ENCODE peak calls at places on chromosomes 5 and 9, in seven cellular contexts. P is hepatocyte, M is right lobe of liver, A is left ventricle myocardium inferior, W is cardiac fibroblast, Y is AG09309, S is fibroblast of lung. J is an unnamed sample.

GRCh38 chr5:13814293-13814692 is 130.2 kb downstream of the DNAH5 start:
- DNase-seq in Y (no peak), A (no peak), W (no peak), P (no peak), S (no peak), M (no peak), J (no peak)

GRCh38 chr5:52190737-52191136 is 597.0 kb upstream of the ITGA1 start:
- DNase-seq in M (no peak), P (no peak), S (no peak), A (no peak), W (no peak), Y (no peak), J (no peak)

GRCh38 chr9:72646061-72646460 is 124.7 kb downstream of the TMC1 start:
- DNase-seq in W (no peak), M (no peak), P (no peak), Y (no peak), A (no peak), S (no peak), J (no peak)

GRCh38 chr5:149141224-149141956 is at the start of gene ABLIM3:
- DNase-seq in S (peak), W (peak), M (peak), A (peak), Y (no peak), P (peak), J (no peak)

GRCh38 chr5:160486573-160486972 is 64.9 kb downstream of the PTTG1 start:
- DNase-seq in W (no peak), Y (no peak), P (no peak), S (no peak), M (no peak), A (no peak), J (no peak)

GRCh38 chr9:121275781-121276658 is 8.1 kb downstream of the GSN start:
- DNase-seq in Y (no peak), P (no peak), W (no peak), S (no peak), A (no peak), M (no peak), J (no peak)

GRCh38 chr5:25327173-25327572 is 682.4 kb upstream of the CDH10 start:
- DNase-seq in A (no peak), M (no peak), S (no peak), P (no peak), Y (no peak), W (no peak), J (no peak)

GRCh38 chr9:68431307-68431706 is 74.9 kb downstream of the PGM5 start:
- DNase-seq in Y (no peak), S (no peak), M (no peak), P (no peak), A (no peak), W (no peak), J (no peak)

GRCh38 chr9:117091529-117091928 is 323.3 kb downstream of the ASTN2 start:
- DNase-seq in P (no peak), A (no peak), Y (no peak), M (no peak), W (no peak), S (no peak), J (no peak)

GRCh38 chr5:35476789-35477188 is 140.9 kb upstream of the SPEF2 start:
- DNase-seq in M (no peak), A (no peak), W (no peak), S (no peak), Y (no peak), P (no peak), J (no peak)

GRCh38 chr9:74447451-74448193 is 49.5 kb upstream of the RORB start:
- DNase-seq in P (no peak), A (no peak), M (no peak), S (no peak), W (no peak), Y (no peak), J (no peak)

GRCh38 chr5:68444833-68445232 is 229.3 kb downstream of the PIK3R1 start:
- DNase-seq in Y (no peak), M (no peak), A (no peak), W (no peak), S (no peak), P (no peak), J (no peak)
- H3K4me3 ChIP-seq in Y (no peak), M (no peak), A (no peak), W (no peak), S (no peak), P (no peak), J (no peak)

GRCh38 chr9:137301086-137301947 is 754 bp downstream of the NRARP start:
- DNase-seq in A (peak), P (peak), M (peak), W (peak), S (peak), Y (no peak), J (no peak)
- TF ChIP-seq CTCF in A (peak), P (peak), M (peak), W (no peak), S (no peak), Y (no peak), J (no peak)

GRCh38 chr5:150509992-150510391 is 2.1 kb downstream of the NDST1 start:
- DNase-seq in M (no peak), W (no peak), P (no peak), Y (no peak), S (no peak), A (no peak), J (no peak)

GRCh38 chr5:150507283-150508020 is 479 bp upstream of the NDST1 start:
- DNase-seq in W (no peak), S (no peak), Y (no peak), A (no peak), P (no peak), M (no peak), J (no peak)

GRCh38 chr5:150510460-150511263 is 2.7 kb downstream of the NDST1 start:
- DNase-seq in M (peak), A (no peak), Y (no peak), S (no peak), P (peak), W (no peak), J (no peak)

GRCh38 chr5:150508021-150508640 is at the start of gene NDST1:
- DNase-seq in Y (no peak), W (no peak), S (no peak), A (no peak), P (no peak), M (no peak), J (no peak)

DNA sequence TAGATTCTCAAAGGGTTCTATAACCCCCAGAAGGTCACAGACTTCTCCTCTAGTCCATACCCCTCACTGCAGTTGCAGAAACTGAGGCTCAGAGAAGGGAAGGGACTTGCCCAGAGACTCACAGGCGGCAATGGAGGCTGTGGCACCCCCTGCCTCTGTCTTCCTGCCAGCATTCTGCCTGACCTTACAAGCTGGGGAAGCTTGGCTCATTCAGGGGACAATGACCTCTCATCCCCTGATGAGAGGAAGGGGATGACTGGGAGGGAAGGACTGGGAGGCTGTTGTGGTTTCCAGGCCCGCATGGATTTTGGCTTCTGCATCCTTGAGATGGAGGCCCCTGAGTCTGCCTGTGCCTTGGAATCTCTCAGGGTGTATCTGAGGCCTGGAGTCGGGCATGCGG is 897 bp downstream of the NDST1 start:
- DNase-seq in P (no peak), Y (no peak), A (no peak), S (no peak), M (no peak), W (no peak), J (no peak)
- H3K4me3 ChIP-seq in P (no peak), Y (no peak), A (no peak), S (no peak), M (peak), W (no peak), J (no peak)

DNA sequence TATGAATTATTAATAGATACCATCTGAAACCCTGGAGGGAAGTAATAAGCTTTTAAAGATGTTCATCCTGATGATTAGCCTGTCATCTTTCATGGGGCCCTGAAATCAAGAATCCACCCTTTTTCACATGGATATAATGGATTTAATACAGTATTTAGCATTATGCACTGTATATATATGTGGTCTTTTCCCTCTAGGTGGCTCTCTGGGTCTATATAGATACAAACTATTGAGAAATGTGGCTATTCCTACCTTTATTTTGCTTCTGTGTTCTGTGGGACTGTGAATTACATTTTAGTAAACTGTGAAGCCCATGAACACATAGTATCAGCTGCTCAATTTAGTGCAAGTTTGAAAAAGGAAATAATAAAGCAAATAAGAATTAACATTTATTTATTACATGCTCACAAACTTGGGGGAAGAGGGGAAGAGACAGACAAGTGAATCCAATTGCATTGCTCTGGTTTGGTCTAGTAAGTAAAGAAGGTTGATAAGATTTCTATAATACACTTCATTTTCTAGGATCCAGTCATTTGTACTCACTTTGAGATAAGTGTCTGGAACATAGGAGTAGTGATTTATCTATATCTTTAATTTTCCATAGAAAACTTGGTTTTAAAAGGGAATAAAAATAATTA is 112.2 kb downstream of the SCAMP1 start:
- DNase-seq in M (no peak), A (no peak), W (peak), Y (no peak), S (peak), P (no peak), J (no peak)
- TF ChIP-seq CTCF in M (no peak), A (peak), W (peak), Y (peak), S (peak), P (peak), J (peak)

GRCh38 chr5:96946381-96946780 is 10.5 kb downstream of the LNPEP start:
- DNase-seq in Y (no peak), M (no peak), P (no peak), W (no peak), S (no peak), A (no peak), J (no peak)
- H3K4me3 ChIP-seq in Y (no peak), M (no peak), P (no peak), W (no peak), S (no peak), A (no peak), J (no peak)

GRCh38 chr5:136174021-136174659 is 18.8 kb downstream of the SMIM32 start:
- DNase-seq in A (no peak), Y (peak), M (no peak), S (peak), P (peak), W (peak), J (peak)
- TF ChIP-seq CTCF in A (peak), Y (peak), M (peak), S (peak), P (peak), W (peak), J (peak)

DNA sequence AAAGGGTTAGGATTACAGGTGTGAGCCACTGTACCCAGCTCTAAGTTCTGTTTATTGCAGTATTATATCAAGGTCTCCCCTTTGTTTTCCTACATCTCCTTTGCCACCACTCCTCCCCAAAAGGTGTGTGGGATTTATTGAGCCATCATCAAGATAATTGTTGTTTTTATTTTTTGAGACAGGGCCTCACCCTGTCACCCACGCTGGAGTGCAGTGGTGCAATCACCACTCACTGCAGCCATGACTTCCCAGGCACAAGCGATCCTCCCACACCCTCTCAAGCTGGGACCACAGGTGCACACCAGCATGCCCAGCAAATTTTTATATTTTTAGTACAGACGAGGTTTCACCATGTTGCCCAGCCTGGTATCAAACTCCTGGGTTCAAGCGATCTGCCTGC is 24.6 kb downstream of the SLC31A1 start:
- DNase-seq in Y (no peak), P (no peak), M (no peak), A (no peak), W (no peak), S (no peak), J (no peak)
- H3K4me3 ChIP-seq in Y (no peak), P (no peak), M (no peak), A (no peak), W (no peak), S (no peak), J (no peak)